ENCODE peak calls at places on chromosomes 5 and 9, in five cellular contexts. Q is NCI-H774; M is stimulated activated naive CD4-positive, alpha-beta T cell; I is CD4-positive, CD25-positive, alpha-beta regulatory T cell; J is CMK. G is an unnamed sample.

GRCh38 chr5:170380361-170380951 is 8.7 kb downstream of the KCNMB1 start:
- DNase-seq in Q (no peak), M (no peak), I (no peak), J (no peak), G (no peak)

GRCh38 chr5:181160144-181160754 is 12.9 kb downstream of the OR2V2 start:
- DNase-seq in Q (no peak), M (peak), I (peak), J (no peak), G (peak)

GRCh38 chr5:136082390-136083193 is 50.1 kb upstream of the SMAD5 start:
- DNase-seq in Q (peak), M (no peak), I (peak), J (peak), G (peak)

GRCh38 chr9:14352549-14352948 is 38.6 kb upstream of the NFIB start:
- DNase-seq in Q (peak), M (no peak), I (no peak), J (no peak), G (no peak)

GRCh38 chr5:176619203-176619568 is 9.2 kb upstream of the GPRIN1 start:
- DNase-seq in Q (no peak), M (peak), I (peak), J (no peak), G (peak)

GRCh38 chr9:16131269-16131668 is 578.4 kb downstream of the CCDC171 start:
- DNase-seq in Q (no peak), M (no peak), I (no peak), J (no peak), G (peak)

GRCh38 chr9:20729545-20729944 is 45.5 kb downstream of the FOCAD start:
- DNase-seq in Q (no peak), M (no peak), I (no peak), J (no peak), G (no peak)

GRCh38 chr5:378976-379742 is 57.6 kb downstream of the AHRR start:
- DNase-seq in Q (no peak), M (no peak), I (peak), J (no peak), G (no peak)

GRCh38 chr5:116861097-116861496 is 286.5 kb upstream of the SEMA6A start:
- DNase-seq in Q (no peak), M (no peak), I (no peak), J (no peak), G (no peak)

GRCh38 chr5:139046551-139046950 is 151.6 kb downstream of the SIL1 start:
- DNase-seq in Q (no peak), M (no peak), I (no peak), J (no peak), G (no peak)

GRCh38 chr5:149938791-149939358 is 5.7 kb downstream of the PDE6A start:
- DNase-seq in Q (no peak), M (no peak), I (no peak), J (no peak), G (peak)

GRCh38 chr9:126296687-126297086 is 29.9 kb upstream of the MVB12B start:
- DNase-seq in Q (no peak), M (no peak), I (no peak), J (no peak), G (no peak)

G was measured in hepatic stellate cell.